ENCODE peak calls at places on chromosomes 12 and 14, in five cellular contexts. N, X, L, C and B are unnamed samples.

GRCh38 chr12:40181490-40181889 is 43.3 kb upstream of the LRRK2 start:
- DNase-seq in N (no peak), X (no peak), L (no peak), C (no peak), B (no peak)

GRCh38 chr12:129672110-129672509 is 231.7 kb downstream of the TMEM132D start:
- DNase-seq in N (no peak), X (no peak), L (no peak), C (no peak), B (no peak)

GRCh38 chr12:7512528-7512927 is 9.0 kb upstream of the CD163 start:
- DNase-seq in N (peak; percentile 92), X (no peak), L (no peak), C (peak; percentile 41), B (peak; percentile 97)

GRCh38 chr14:41476526-41476925 is 130.2 kb upstream of the LRFN5 start:
- DNase-seq in N (no peak), X (no peak), L (no peak), C (no peak), B (no peak)

GRCh38 chr12:113425960-113426453 is 3.8 kb downstream of the SDSL start:
- DNase-seq in N (no peak), X (no peak), L (peak; percentile 26), C (no peak), B (no peak)

GRCh38 chr14:21168055-21168454 is 12.2 kb upstream of the OR5AU1 start:
- DNase-seq in N (no peak), X (no peak), L (no peak), C (no peak), B (no peak)

GRCh38 chr12:109163150-109163549 is 46.8 kb downstream of the ACACB start:
- DNase-seq in N (no peak), X (no peak), L (no peak), C (no peak), B (no peak)

GRCh38 chr12:10205251-10205807 is 7.3 kb upstream of the GABARAPL1 start:
- DNase-seq in N (no peak), X (no peak), L (no peak), C (peak; percentile 95), B (no peak)

GRCh38 chr14:68628605-68629310 is 164.1 kb downstream of the ZFP36L1 start:
- DNase-seq in N (no peak), X (peak; percentile 63), L (peak; percentile 30), C (peak; percentile 89), B (no peak)

GRCh38 chr14:22898302-22898894 is 15.4 kb downstream of the REM2 start:
- DNase-seq in N (no peak), X (no peak), L (no peak), C (peak; percentile 76), B (peak; percentile 78)

GRCh38 chr14:91117960-91118359 is 4.1 kb downstream of the DGLUCY start:
- DNase-seq in N (no peak), X (no peak), L (no peak), C (no peak), B (no peak)

GRCh38 chr14:91116913-91117588 is 3.2 kb downstream of the DGLUCY start:
- DNase-seq in N (no peak), X (no peak), L (no peak), C (peak; percentile 57), B (no peak)

GRCh38 chr14:91114079-91115065 is 499 bp downstream of the DGLUCY start:
- DNase-seq in N (no peak), X (peak; percentile 81), L (peak; percentile 95), C (peak; percentile 74), B (peak; percentile 76)

GRCh38 chr14:91113829-91114078 is at the start of gene DGLUCY:
- DNase-seq in N (no peak), X (no peak), L (no peak), C (peak; percentile 41), B (no peak)

GRCh38 chr14:91115986-91116385 is 2.1 kb downstream of the DGLUCY start:
- DNase-seq in N (no peak), X (no peak), L (no peak), C (no peak), B (no peak)
- H3K4me3 ChIP-seq in N (no peak overlapping the region), X (peak overlapping the region; percentile 93), L (no peak overlapping the region), C (no peak overlapping the region), B (no peak overlapping the region)

DNA sequence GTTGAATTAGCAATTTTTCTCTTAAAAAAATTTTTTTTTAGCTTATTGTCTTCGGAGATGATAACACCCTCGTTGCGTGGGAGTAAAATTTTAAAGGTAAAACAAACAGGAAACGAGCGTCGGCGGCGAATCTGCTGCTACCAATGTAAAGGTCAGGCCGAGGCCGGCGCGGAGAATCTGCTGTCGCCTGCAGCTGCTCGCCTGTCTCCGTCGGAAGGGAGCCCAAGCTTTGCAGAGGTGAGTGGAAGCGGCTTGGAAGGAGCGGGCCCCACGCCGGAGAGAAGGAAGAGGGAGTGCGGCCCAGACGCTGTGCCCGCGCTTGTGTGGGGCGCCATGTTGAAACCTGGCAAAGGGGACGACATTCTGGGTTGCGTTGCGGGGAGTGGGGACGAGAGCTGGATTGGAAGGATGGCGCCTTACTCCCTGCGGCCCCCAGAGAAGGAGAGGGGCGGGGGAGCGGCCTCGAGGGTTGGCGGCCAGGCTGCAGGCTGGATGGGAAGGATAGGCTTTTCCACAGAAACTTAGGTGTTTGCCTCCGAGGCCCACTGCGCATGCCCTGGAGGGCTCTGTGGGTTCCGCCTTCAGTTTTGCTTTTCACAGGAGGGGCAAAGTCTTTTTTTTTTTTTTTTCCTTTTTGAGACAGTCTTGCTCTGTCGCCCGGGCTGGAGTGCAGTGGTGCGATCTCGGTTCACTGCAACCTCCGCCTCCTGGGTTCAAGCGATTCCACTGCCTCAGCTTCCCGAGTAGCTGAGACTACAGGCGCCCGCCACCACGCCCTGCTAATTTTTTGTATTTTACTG is at the start of gene SNRNP35:
- DNase-seq in N (peak; percentile 41), X (peak; percentile 91), L (peak; percentile 83), C (peak; percentile 94), B (peak; percentile 65)
- H3K4me3 ChIP-seq in N (peak within 1 kb of the TSS; percentile 79), X (peak within 1 kb of the TSS; percentile 99), L (peak within 1 kb of the TSS; percentile 86), C (peak within 1 kb of the TSS; percentile 81), B (peak within 1 kb of the TSS; percentile 87)

GRCh38 chr14:28784262-28785021 is 17.9 kb downstream of the FOXG1 start:
- DNase-seq in N (no peak), X (no peak), L (peak; percentile 21), C (no peak), B (no peak)

GRCh38 chr14:28780843-28781503 is 14.4 kb downstream of the FOXG1 start:
- DNase-seq in N (no peak), X (no peak), L (peak; percentile 20), C (no peak), B (no peak)

GRCh38 chr14:28783593-28784143 is 17.1 kb downstream of the FOXG1 start:
- DNase-seq in N (no peak), X (no peak), L (no peak), C (no peak), B (no peak)

GRCh38 chr14:28779416-28779941 is 12.9 kb downstream of the FOXG1 start:
- DNase-seq in N (no peak), X (no peak), L (no peak), C (no peak), B (no peak)

DNA sequence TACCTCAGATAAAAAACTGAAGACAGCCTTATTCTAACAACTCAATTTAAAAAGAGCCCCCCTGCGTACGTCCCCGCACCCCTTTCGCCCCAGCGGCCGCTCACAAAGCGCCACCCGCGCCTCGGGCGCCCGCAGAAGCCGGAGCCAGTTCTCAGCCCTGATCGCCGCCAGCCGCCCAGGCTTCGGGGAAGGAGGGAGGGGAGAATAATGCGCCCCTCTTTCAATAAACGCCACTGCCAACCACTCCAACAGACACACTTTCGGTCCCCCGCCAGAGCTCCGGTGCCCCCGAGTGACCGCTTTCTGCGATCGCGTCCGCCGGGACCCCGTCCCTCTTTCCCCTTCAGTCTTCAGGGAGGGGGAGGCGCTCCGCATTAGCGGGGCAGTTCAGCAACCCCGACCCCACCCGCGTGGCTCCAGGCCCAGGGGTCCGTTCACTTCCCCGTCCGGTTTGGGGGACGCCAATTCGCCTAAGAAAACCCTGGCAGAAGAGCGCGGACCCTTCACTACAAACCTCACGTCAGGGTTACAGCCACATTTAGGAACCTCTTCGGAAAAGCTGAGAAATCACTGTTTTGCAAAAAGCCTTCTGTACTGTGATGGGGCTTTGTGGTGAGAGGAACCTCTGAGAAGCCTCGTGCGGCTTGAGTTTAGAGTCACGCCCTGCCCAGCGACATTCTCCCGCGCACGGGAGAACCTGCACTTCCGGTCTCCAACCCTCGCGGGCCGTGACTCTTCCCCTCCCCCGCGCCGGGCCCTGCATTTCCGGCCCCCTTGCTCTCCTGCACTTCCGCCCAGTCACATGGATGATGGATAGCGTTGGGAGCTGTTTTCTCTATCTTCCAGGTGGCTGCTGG is 18.7 kb downstream of the FOXG1 start:
- DNase-seq in N (no peak), X (no peak), L (peak; percentile 56), C (no peak), B (no peak)
- H3K4me3 ChIP-seq in N (peak overlapping the region; percentile 48), X (no peak overlapping the region), L (peak overlapping the region; percentile 44), C (peak overlapping the region; percentile 47), B (peak overlapping the region; percentile 40)

GRCh38 chr12:26121323-26121740 is 3.5 kb downstream of the BHLHE41 start:
- DNase-seq in N (no peak), X (no peak), L (peak; percentile 24), C (no peak), B (no peak)
- H3K4me3 ChIP-seq in N (no peak overlapping the region), X (peak overlapping the region; percentile 20), L (no peak overlapping the region), C (no peak overlapping the region), B (peak overlapping the region; percentile 68)

GRCh38 chr12:25976289-25976688 is 17.8 kb downstream of the RASSF8 start:
- DNase-seq in N (no peak), X (no peak), L (no peak), C (no peak), B (no peak)
- H3K4me3 ChIP-seq in N (peak overlapping the region; percentile 13), X (no peak overlapping the region), L (no peak overlapping the region), C (no peak overlapping the region), B (no peak overlapping the region)

DNA sequence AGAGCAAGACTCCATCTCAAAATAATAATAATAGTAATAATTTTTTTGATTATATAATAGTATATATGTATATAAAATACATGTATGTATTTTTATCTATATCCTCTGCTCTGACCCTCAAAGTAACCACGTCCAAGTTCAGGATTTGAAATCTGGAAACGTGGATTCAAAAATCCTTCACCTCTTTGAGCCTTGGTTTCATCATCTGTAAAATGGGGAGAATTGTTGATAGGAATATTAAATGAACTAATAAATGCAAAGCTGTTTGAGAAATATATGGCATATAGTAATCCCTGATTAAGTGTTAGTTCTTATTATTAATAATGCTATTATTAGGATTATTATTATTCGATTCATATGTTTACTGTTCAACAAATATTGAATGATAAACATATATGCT is 2.6 kb downstream of the P2RX7 start:
- DNase-seq in N (no peak), X (no peak), L (no peak), C (no peak), B (no peak)
- H3K4me3 ChIP-seq in N (no peak overlapping the region), X (no peak overlapping the region), L (no peak overlapping the region), C (no peak overlapping the region), B (no peak overlapping the region)